ENCODE peak calls at places on chromosomes 11 and 22, in ten cellular contexts. Y is NCI-H2029 treated with DMSO at 0.1 percent for 48 hours; G is RWPE1; J is iris pigment epithelial cell; E is stimulated activated CD4-positive, alpha-beta T cell treated with anti-CD3 and anti-CD28 coated beads, Interleukin-1b, Interleukin-23, amount 100 ng/mL, for 24 hours; Z is NCI-H524; N is SJSA1; U is HTR-8/SVneo; C is CD8-positive, alpha-beta memory T cell; A is IMR-90. I is an unnamed sample.

GRCh38 chr11:15944460-15944859 is 411.9 kb downstream of the SOX6 start:
- DNase-seq in Y (no peak), G (no peak), J (no peak), E (no peak), Z (no peak), N (no peak), U (no peak), C (no peak), A (peak; percentile 12), I (no peak)

GRCh38 chr11:94581926-94582325 is 14.8 kb downstream of the PIWIL4 start:
- DNase-seq in Y (no peak), G (no peak), J (no peak), E (no peak), Z (peak; percentile 93), N (no peak), U (no peak), C (no peak), A (no peak), I (no peak)

GRCh38 chr11:62124186-62125113 is 639 bp downstream of the INCENP start:
- DNase-seq in Y (no peak), G (peak; percentile 42), J (peak; percentile 57), E (no peak), Z (peak; percentile 36), N (peak; percentile 64), U (peak; percentile 37), C (no peak), A (peak; percentile 52), I (peak; percentile 37)

GRCh38 chr11:57426754-57427691 is at the start of gene SLC43A3:
- DNase-seq in Y (peak; percentile 15), G (peak; percentile 31), J (peak; percentile 66), E (peak; percentile 63), Z (no peak), N (peak; percentile 82), U (no peak), C (peak; percentile 74), A (peak; percentile 82), I (peak; percentile 90)

GRCh38 chr11:2975594-2975993 is 16.5 kb downstream of the NAP1L4 start:
- DNase-seq in Y (peak; percentile 24), G (peak; percentile 45), J (peak; percentile 49), E (no peak), Z (no peak), N (no peak), U (peak; percentile 40), C (peak; percentile 70), A (peak; percentile 37), I (no peak)

GRCh38 chr22:30855266-30855665 is 113.3 kb downstream of the MORC2 start:
- DNase-seq in Y (no peak), G (no peak), J (no peak), E (no peak), Z (no peak), N (no peak), U (no peak), C (no peak), A (no peak), I (no peak)

GRCh38 chr11:61281581-61282250 is 13.4 kb downstream of the VWCE start:
- DNase-seq in Y (peak; percentile 50), G (peak; percentile 82), J (peak; percentile 53), E (no peak), Z (no peak), N (no peak), U (no peak), C (no peak), A (no peak), I (no peak)

GRCh38 chr22:47023871-47024270 is 261.4 kb downstream of the TBC1D22A start:
- DNase-seq in Y (no peak), G (no peak), J (no peak), E (no peak), Z (no peak), N (no peak), U (no peak), C (no peak), A (no peak), I (no peak)

GRCh38 chr11:119660166-119660720 is 68.8 kb downstream of the NECTIN1 start:
- DNase-seq in Y (no peak), G (no peak), J (no peak), E (no peak), Z (no peak), N (no peak), U (no peak), C (no peak), A (no peak), I (no peak)

GRCh38 chr11:122797651-122798050 is 40.6 kb upstream of the CRTAM start:
- DNase-seq in Y (no peak), G (no peak), J (peak; percentile 47), E (no peak), Z (no peak), N (no peak), U (no peak), C (no peak), A (no peak), I (no peak)

GRCh38 chr11:122664188-122664587 is 8.7 kb downstream of the UBASH3B start:
- DNase-seq in Y (no peak), G (no peak), J (no peak), E (no peak), Z (peak; percentile 22), N (no peak), U (no peak), C (no peak), A (peak; percentile 57), I (no peak)

GRCh38 chr11:102780491-102780918 is at the start of gene MMP10:
- DNase-seq in Y (no peak), G (peak; percentile 74), J (peak; percentile 74), E (no peak), Z (no peak), N (peak; percentile 60), U (peak; percentile 71), C (no peak), A (peak; percentile 74), I (peak; percentile 66)

GRCh38 chr22:20783844-20784723 is 10.2 kb downstream of the SERPIND1 start:
- DNase-seq in Y (peak; percentile 37), G (peak; percentile 17), J (peak; percentile 75), E (no peak), Z (peak; percentile 8), N (peak; percentile 28), U (peak; percentile 36), C (peak; percentile 60), A (peak; percentile 74), I (peak; percentile 52)

GRCh38 chr11:2538951-2539735 is 94.3 kb downstream of the KCNQ1 start:
- DNase-seq in Y (no peak), G (no peak), J (no peak), E (no peak), Z (no peak), N (no peak), U (no peak), C (peak; percentile 33), A (no peak), I (no peak)

GRCh38 chr11:130478881-130479280 is 30.4 kb downstream of the ADAMTS15 start:
- DNase-seq in Y (no peak), G (no peak), J (no peak), E (no peak), Z (no peak), N (no peak), U (no peak), C (no peak), A (peak; percentile 34), I (peak; percentile 25)

GRCh38 chr22:40058265-40058664 is 63.5 kb downstream of the FAM83F start:
- DNase-seq in Y (no peak), G (no peak), J (no peak), E (no peak), Z (no peak), N (no peak), U (no peak), C (no peak), A (no peak), I (no peak)

GRCh38 chr11:11772865-11773515 is 68.8 kb upstream of the USP47 start:
- DNase-seq in Y (no peak), G (no peak), J (no peak), E (no peak), Z (no peak), N (no peak), U (no peak), C (no peak), A (no peak), I (no peak)

GRCh38 chr22:45425101-45425500 is 11.6 kb downstream of the RIBC2 start:
- DNase-seq in Y (no peak), G (no peak), J (peak; percentile 41), E (no peak), Z (no peak), N (peak; percentile 65), U (no peak), C (no peak), A (peak; percentile 36), I (no peak)

GRCh38 chr11:46675288-46675851 is 25.0 kb downstream of the ARHGAP1 start:
- DNase-seq in Y (no peak), G (peak; percentile 71), J (peak; percentile 62), E (no peak), Z (no peak), N (no peak), U (no peak), C (peak; percentile 22), A (peak; percentile 72), I (peak; percentile 63)

GRCh38 chr11:128888034-128888985 is 2.8 kb upstream of the KCNJ5 start:
- DNase-seq in Y (no peak), G (peak; percentile 45), J (no peak), E (no peak), Z (no peak), N (no peak), U (no peak), C (no peak), A (no peak), I (no peak)

GRCh38 chr11:117908959-117909610 is 20.1 kb downstream of the TMPRSS13 start:
- DNase-seq in Y (no peak), G (no peak), J (no peak), E (no peak), Z (no peak), N (no peak), U (no peak), C (no peak), A (no peak), I (no peak)

GRCh38 chr11:14625804-14626203 is 17.8 kb upstream of the PDE3B start:
- DNase-seq in Y (no peak), G (no peak), J (no peak), E (no peak), Z (no peak), N (no peak), U (no peak), C (no peak), A (no peak), I (no peak)

GRCh38 chr11:79062814-79063762 is 377.7 kb downstream of the TENM4 start:
- DNase-seq in Y (no peak), G (no peak), J (peak; percentile 38), E (no peak), Z (peak; percentile 51), N (no peak), U (peak; percentile 43), C (no peak), A (peak; percentile 41), I (no peak)

GRCh38 chr11:20000393-20001134 is 159.7 kb downstream of the DBX1 start:
- DNase-seq in Y (peak; percentile 88), G (no peak), J (no peak), E (no peak), Z (no peak), N (no peak), U (no peak), C (no peak), A (no peak), I (no peak)

GRCh38 chr22:39309364-39309861 is 10.0 kb downstream of the RPL3 start:
- DNase-seq in Y (no peak), G (peak; percentile 74), J (no peak), E (no peak), Z (no peak), N (no peak), U (no peak), C (no peak), A (no peak), I (no peak)

GRCh38 chr11:130383363-130384168 is 44.8 kb downstream of the ADAMTS8 start:
- DNase-seq in Y (no peak), G (no peak), J (peak; percentile 96), E (no peak), Z (no peak), N (peak; percentile 94), U (peak; percentile 70), C (no peak), A (peak; percentile 100), I (peak; percentile 100)

GRCh38 chr22:20211997-20212753 is 55.9 kb downstream of the RTN4R start:
- DNase-seq in Y (peak; percentile 16), G (no peak), J (peak; percentile 7), E (no peak), Z (peak; percentile 49), N (no peak), U (no peak), C (no peak), A (peak; percentile 7), I (peak; percentile 45)

GRCh38 chr11:6418199-6418957 is 516 bp downstream of the APBB1 start:
- DNase-seq in Y (no peak), G (no peak), J (peak; percentile 9), E (no peak), Z (no peak), N (no peak), U (peak; percentile 22), C (peak; percentile 57), A (no peak), I (no peak)

I was measured in astrocyte.